ENCODE peak calls at places on chromosomes 7 and 10, in nine cellular contexts. One of them, this sample, is unnamed.

GRCh38 chr10:36493511-36493880 is 631.9 kb upstream of the ANKRD30A start:
- DNase-seq in AG04450: no peak
- DNase-seq in HCT116: no peak
- DNase-seq in prostate gland: no peak
- DNase-seq in ovary: no peak
- DNase-seq in CD4-positive, alpha-beta T cell: no peak
- DNase-seq in H9: no peak
- DNase-seq in MM.1S: no peak
- DNase-seq in adrenal gland: no peak
- DNase-seq in this sample: no peak

GRCh38 chr7:64736575-64736974 is 57.7 kb upstream of the ZNF138 start:
- DNase-seq in AG04450: no peak
- DNase-seq in HCT116: no peak
- DNase-seq in prostate gland: no peak
- DNase-seq in ovary: no peak
- DNase-seq in CD4-positive, alpha-beta T cell: no peak
- DNase-seq in H9: no peak
- DNase-seq in MM.1S: no peak
- DNase-seq in adrenal gland: no peak
- DNase-seq in this sample: no peak

GRCh38 chr10:132535065-132535651 is 2.4 kb upstream of the INPP5A start:
- DNase-seq in AG04450: no peak
- DNase-seq in HCT116: no peak
- DNase-seq in prostate gland: no peak
- DNase-seq in ovary: no peak
- DNase-seq in CD4-positive, alpha-beta T cell: no peak
- DNase-seq in H9: no peak
- DNase-seq in MM.1S: no peak
- DNase-seq in adrenal gland: no peak
- DNase-seq in this sample: no peak

GRCh38 chr7:28473567-28474266 is 61.4 kb downstream of the CREB5 start:
- DNase-seq in AG04450: no peak
- DNase-seq in HCT116: no peak
- DNase-seq in prostate gland: no peak
- DNase-seq in ovary: no peak
- DNase-seq in CD4-positive, alpha-beta T cell: no peak
- DNase-seq in H9: no peak
- DNase-seq in MM.1S: no peak
- DNase-seq in adrenal gland: no peak
- DNase-seq in this sample: peak; percentile 53

GRCh38 chr7:2099036-2099957 is 133.4 kb downstream of the MAD1L1 start:
- DNase-seq in AG04450: no peak
- DNase-seq in HCT116: no peak
- DNase-seq in prostate gland: no peak
- DNase-seq in ovary: no peak
- DNase-seq in CD4-positive, alpha-beta T cell: peak; percentile 38
- DNase-seq in H9: no peak
- DNase-seq in MM.1S: no peak
- DNase-seq in adrenal gland: no peak
- DNase-seq in this sample: no peak

GRCh38 chr7:130793855-130794618 is 60.0 kb upstream of the KLF14 start:
- DNase-seq in AG04450: no peak
- DNase-seq in HCT116: peak; percentile 21
- DNase-seq in prostate gland: no peak
- DNase-seq in ovary: no peak
- DNase-seq in CD4-positive, alpha-beta T cell: no peak
- DNase-seq in H9: no peak
- DNase-seq in MM.1S: no peak
- DNase-seq in adrenal gland: no peak
- DNase-seq in this sample: no peak

GRCh38 chr10:88944813-88945212 is 7.8 kb downstream of the ACTA2 start:
- DNase-seq in AG04450: no peak
- DNase-seq in HCT116: no peak
- DNase-seq in prostate gland: no peak
- DNase-seq in ovary: no peak
- DNase-seq in CD4-positive, alpha-beta T cell: no peak
- DNase-seq in H9: no peak
- DNase-seq in MM.1S: peak; percentile 28
- DNase-seq in adrenal gland: no peak
- DNase-seq in this sample: no peak

GRCh38 chr7:44767134-44767911 is 18.7 kb downstream of the ZMIZ2 start:
- DNase-seq in AG04450: no peak
- DNase-seq in HCT116: no peak
- DNase-seq in prostate gland: no peak
- DNase-seq in ovary: no peak
- DNase-seq in CD4-positive, alpha-beta T cell: no peak
- DNase-seq in H9: no peak
- DNase-seq in MM.1S: no peak
- DNase-seq in adrenal gland: no peak
- DNase-seq in this sample: no peak

GRCh38 chr7:44394636-44395035 is 69.2 kb upstream of the CAMK2B start:
- DNase-seq in AG04450: no peak
- DNase-seq in HCT116: no peak
- DNase-seq in prostate gland: no peak
- DNase-seq in ovary: no peak
- DNase-seq in CD4-positive, alpha-beta T cell: no peak
- DNase-seq in H9: peak; percentile 3
- DNase-seq in MM.1S: no peak
- DNase-seq in adrenal gland: no peak
- DNase-seq in this sample: no peak

GRCh38 chr7:43467406-43467805 is 115.5 kb upstream of the STK17A start:
- DNase-seq in AG04450: no peak
- DNase-seq in HCT116: no peak
- DNase-seq in prostate gland: no peak
- DNase-seq in ovary: no peak
- DNase-seq in CD4-positive, alpha-beta T cell: no peak
- DNase-seq in H9: no peak
- DNase-seq in MM.1S: no peak
- DNase-seq in adrenal gland: no peak
- DNase-seq in this sample: no peak

GRCh38 chr10:86179961-86180360 is 186.6 kb downstream of the GRID1 start:
- DNase-seq in AG04450: no peak
- DNase-seq in HCT116: no peak
- DNase-seq in prostate gland: no peak
- DNase-seq in ovary: no peak
- DNase-seq in CD4-positive, alpha-beta T cell: peak; percentile 22
- DNase-seq in H9: no peak
- DNase-seq in MM.1S: no peak
- DNase-seq in adrenal gland: no peak
- DNase-seq in this sample: no peak

GRCh38 chr10:86176850-86177249 is 189.7 kb downstream of the GRID1 start:
- DNase-seq in AG04450: no peak
- DNase-seq in HCT116: no peak
- DNase-seq in prostate gland: no peak
- DNase-seq in ovary: no peak
- DNase-seq in CD4-positive, alpha-beta T cell: peak; percentile 6
- DNase-seq in H9: no peak
- DNase-seq in MM.1S: no peak
- DNase-seq in adrenal gland: no peak
- DNase-seq in this sample: no peak

GRCh38 chr10:86177483-86178155 is 189.0 kb downstream of the GRID1 start:
- DNase-seq in AG04450: no peak
- DNase-seq in HCT116: no peak
- DNase-seq in prostate gland: no peak
- DNase-seq in ovary: no peak
- DNase-seq in CD4-positive, alpha-beta T cell: peak; percentile 6
- DNase-seq in H9: no peak
- DNase-seq in MM.1S: no peak
- DNase-seq in adrenal gland: no peak
- DNase-seq in this sample: no peak

GRCh38 chr10:86179143-86179505 is 187.5 kb downstream of the GRID1 start:
- DNase-seq in AG04450: no peak
- DNase-seq in HCT116: no peak
- DNase-seq in prostate gland: no peak
- DNase-seq in ovary: no peak
- DNase-seq in CD4-positive, alpha-beta T cell: peak; percentile 11
- DNase-seq in H9: no peak
- DNase-seq in MM.1S: no peak
- DNase-seq in adrenal gland: peak; percentile 36
- DNase-seq in this sample: no peak

GRCh38 chr10:86178401-86179142 is 188.0 kb downstream of the GRID1 start:
- DNase-seq in AG04450: no peak
- DNase-seq in HCT116: peak; percentile 4
- DNase-seq in prostate gland: no peak
- DNase-seq in ovary: no peak
- DNase-seq in CD4-positive, alpha-beta T cell: peak; percentile 17
- DNase-seq in H9: peak; percentile 84
- DNase-seq in MM.1S: no peak
- DNase-seq in adrenal gland: no peak
- DNase-seq in this sample: no peak
- TF ChIP-seq CTCF in AG04450: peak; percentile 34
- TF ChIP-seq CTCF in HCT116: peak; percentile 44
- TF ChIP-seq CTCF in prostate gland: no peak
- TF ChIP-seq CTCF in ovary: no peak
- TF ChIP-seq CTCF in CD4-positive, alpha-beta T cell: no peak
- TF ChIP-seq CTCF in H9: peak; percentile 86
- TF ChIP-seq CTCF in MM.1S: no peak
- TF ChIP-seq CTCF in adrenal gland: no peak
- TF ChIP-seq CTCF in this sample: no peak

DNA sequence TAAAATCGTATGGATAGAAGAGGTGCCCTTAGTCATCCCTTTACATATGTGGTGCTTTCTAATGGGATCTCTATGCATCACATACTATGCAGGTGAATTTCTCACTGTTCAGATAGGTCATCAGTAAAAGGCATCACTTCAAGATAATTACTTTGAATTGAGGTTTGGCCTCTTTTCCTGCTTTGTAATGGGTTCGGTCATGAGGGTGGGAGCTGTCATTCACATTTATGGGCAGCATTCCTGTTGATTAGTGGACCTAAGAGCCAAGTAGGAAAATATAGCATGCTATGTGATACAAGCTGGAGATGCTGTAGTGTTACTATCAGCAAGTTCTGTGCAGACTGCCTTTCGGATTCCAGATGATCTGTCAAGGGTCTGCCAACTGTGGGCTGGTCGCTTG is 156.3 kb downstream of the LCOR start:
- DNase-seq in AG04450: no peak
- DNase-seq in HCT116: no peak
- DNase-seq in prostate gland: no peak
- DNase-seq in ovary: no peak
- DNase-seq in CD4-positive, alpha-beta T cell: no peak
- DNase-seq in H9: no peak
- DNase-seq in MM.1S: no peak
- DNase-seq in adrenal gland: no peak
- DNase-seq in this sample: no peak
- H3K27ac ChIP-seq in AG04450: no peak overlapping the region
- H3K27ac ChIP-seq in HCT116: no peak overlapping the region
- H3K27ac ChIP-seq in prostate gland: no peak overlapping the region
- H3K27ac ChIP-seq in ovary: no peak overlapping the region
- H3K27ac ChIP-seq in CD4-positive, alpha-beta T cell: no peak overlapping the region
- H3K27ac ChIP-seq in H9: no peak overlapping the region
- H3K27ac ChIP-seq in MM.1S: no peak overlapping the region
- H3K27ac ChIP-seq in adrenal gland: no peak overlapping the region
- H3K27ac ChIP-seq in this sample: no peak overlapping the region

GRCh38 chr10:75712241-75712880 is 280.9 kb downstream of the LRMDA start:
- DNase-seq in AG04450: no peak
- DNase-seq in HCT116: no peak
- DNase-seq in prostate gland: no peak
- DNase-seq in ovary: peak; percentile 13
- DNase-seq in CD4-positive, alpha-beta T cell: no peak
- DNase-seq in H9: no peak
- DNase-seq in MM.1S: no peak
- DNase-seq in adrenal gland: no peak
- DNase-seq in this sample: no peak

GRCh38 chr10:75709245-75709644 is 277.8 kb downstream of the LRMDA start:
- DNase-seq in AG04450: no peak
- DNase-seq in HCT116: no peak
- DNase-seq in prostate gland: no peak
- DNase-seq in ovary: no peak
- DNase-seq in CD4-positive, alpha-beta T cell: no peak
- DNase-seq in H9: no peak
- DNase-seq in MM.1S: no peak
- DNase-seq in adrenal gland: no peak
- DNase-seq in this sample: no peak

GRCh38 chr10:75708060-75708459 is 276.6 kb downstream of the LRMDA start:
- DNase-seq in AG04450: no peak
- DNase-seq in HCT116: no peak
- DNase-seq in prostate gland: peak; percentile 39
- DNase-seq in ovary: no peak
- DNase-seq in CD4-positive, alpha-beta T cell: no peak
- DNase-seq in H9: no peak
- DNase-seq in MM.1S: no peak
- DNase-seq in adrenal gland: no peak
- DNase-seq in this sample: no peak

GRCh38 chr10:75707080-75707840 is 275.8 kb downstream of the LRMDA start:
- DNase-seq in AG04450: no peak
- DNase-seq in HCT116: no peak
- DNase-seq in prostate gland: no peak
- DNase-seq in ovary: no peak
- DNase-seq in CD4-positive, alpha-beta T cell: no peak
- DNase-seq in H9: no peak
- DNase-seq in MM.1S: no peak
- DNase-seq in adrenal gland: no peak
- DNase-seq in this sample: no peak

GRCh38 chr10:75709830-75710229 is 278.4 kb downstream of the LRMDA start:
- DNase-seq in AG04450: no peak
- DNase-seq in HCT116: no peak
- DNase-seq in prostate gland: no peak
- DNase-seq in ovary: no peak
- DNase-seq in CD4-positive, alpha-beta T cell: no peak
- DNase-seq in H9: no peak
- DNase-seq in MM.1S: no peak
- DNase-seq in adrenal gland: no peak
- DNase-seq in this sample: no peak
- TF ChIP-seq CTCF in AG04450: no peak
- TF ChIP-seq CTCF in HCT116: no peak
- TF ChIP-seq CTCF in prostate gland: no peak
- TF ChIP-seq CTCF in ovary: no peak
- TF ChIP-seq CTCF in CD4-positive, alpha-beta T cell: no peak
- TF ChIP-seq CTCF in H9: no peak
- TF ChIP-seq CTCF in MM.1S: no peak
- TF ChIP-seq CTCF in adrenal gland: no peak
- TF ChIP-seq CTCF in this sample: no peak

DNA sequence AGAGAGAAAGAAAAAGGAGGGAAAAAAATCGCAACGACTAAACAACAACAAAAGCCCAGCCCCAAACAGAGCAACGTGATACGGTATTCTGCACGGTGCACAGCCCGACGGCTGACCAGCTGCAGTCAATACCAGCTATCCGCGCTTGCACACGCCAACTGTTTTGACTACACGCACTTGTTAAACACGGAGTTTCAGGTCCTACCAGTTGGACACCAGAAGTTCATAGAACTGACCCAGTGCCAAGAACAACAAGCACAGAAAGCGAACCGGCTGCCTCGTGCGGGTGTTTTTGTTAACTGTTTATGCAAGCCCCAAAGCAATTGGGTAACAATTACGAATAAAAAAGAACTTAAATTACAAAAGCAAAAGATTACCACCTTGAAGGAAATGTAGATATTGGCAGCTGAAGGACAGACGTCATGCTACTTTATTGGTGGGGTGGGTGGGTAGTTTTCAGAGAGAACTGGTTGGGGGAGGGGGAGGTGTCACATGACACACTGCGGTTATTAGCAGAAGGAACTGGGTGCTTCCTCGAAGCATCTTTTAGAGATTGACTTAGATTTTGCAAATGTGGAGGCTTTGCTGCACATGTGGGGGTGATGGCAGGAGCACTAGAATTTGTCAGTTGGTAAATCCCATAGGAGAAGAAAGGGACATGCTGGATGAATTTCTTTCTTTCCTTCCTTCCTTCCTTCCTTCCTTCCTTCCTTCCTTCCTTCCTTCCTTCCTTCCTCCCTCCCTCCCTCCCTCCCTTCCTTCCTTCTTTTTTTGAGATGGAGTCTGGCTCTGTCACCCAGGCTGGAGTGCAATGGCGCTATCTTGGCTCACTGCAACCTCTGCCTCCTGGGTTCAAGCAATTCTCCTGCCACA is 110.6 kb upstream of the EFCAB10 start:
- DNase-seq in AG04450: peak; percentile 80
- DNase-seq in HCT116: no peak
- DNase-seq in prostate gland: peak; percentile 92
- DNase-seq in ovary: peak; percentile 72
- DNase-seq in CD4-positive, alpha-beta T cell: peak; percentile 66
- DNase-seq in H9: peak; percentile 67
- DNase-seq in MM.1S: peak; percentile 46
- DNase-seq in adrenal gland: peak; percentile 52
- DNase-seq in this sample: peak; percentile 58
- H3K27ac ChIP-seq in AG04450: peak overlapping the region; percentile 68
- H3K27ac ChIP-seq in HCT116: no peak overlapping the region
- H3K27ac ChIP-seq in prostate gland: peak overlapping the region; percentile 72
- H3K27ac ChIP-seq in ovary: no peak overlapping the region
- H3K27ac ChIP-seq in CD4-positive, alpha-beta T cell: peak overlapping the region; percentile 97
- H3K27ac ChIP-seq in H9: peak overlapping the region; percentile 33
- H3K27ac ChIP-seq in MM.1S: no peak overlapping the region
- H3K27ac ChIP-seq in adrenal gland: peak overlapping the region; percentile 75
- H3K27ac ChIP-seq in this sample: peak overlapping the region; percentile 34

This sample was measured in gastrocnemius medialis.